ENCODE peak calls at places on chromosomes 3 and 15, in seven cellular contexts. Z is activated naive CD8-positive, alpha-beta T cell treated with anti-CD3 and anti-CD28 coated beads, Interleukin-2, amount 50 U/mL, for 24 hours; B is frontal cortex; V is caudate nucleus; K is naive thymus-derived CD4-positive, alpha-beta T cell; N is ACHN; A is NK-92 treated with Interleukin-12 subunit alpha and Interleukin-12 subunit beta, amount 100 ng/mL, for 24 hours. D is an unnamed sample.

GRCh38 chr3:188279696-188280398 is 125.9 kb downstream of the LPP start:
- DNase-seq in Z (no peak), B (no peak), V (no peak), K (no peak), N (no peak), A (no peak), D (no peak)

GRCh38 chr3:32307591-32307990 is 69.1 kb downstream of the CMTM8 start:
- DNase-seq in Z (no peak), B (no peak), V (no peak), K (no peak), N (no peak), A (no peak), D (no peak)

GRCh38 chr3:43256714-43257461 is 29.5 kb upstream of the SNRK start:
- DNase-seq in Z (no peak), B (no peak), V (no peak), K (no peak), N (no peak), A (no peak), D (no peak)

GRCh38 chr3:156673732-156674045 is 701 bp upstream of the TIPARP start:
- DNase-seq in Z (no peak), B (no peak), V (no peak), K (no peak), N (no peak), A (no peak), D (no peak)

GRCh38 chr3:73805435-73805834 is 180.7 kb upstream of the PDZRN3 start:
- DNase-seq in Z (no peak), B (no peak), V (no peak), K (no peak), N (no peak), A (no peak), D (no peak)

GRCh38 chr3:11717768-11718581 is 74.3 kb upstream of the VGLL4 start:
- DNase-seq in Z (no peak), B (no peak), V (no peak), K (no peak), N (peak; percentile 53), A (no peak), D (no peak)

GRCh38 chr3:30941342-30941741 is 46.9 kb upstream of the GADL1 start:
- DNase-seq in Z (no peak), B (no peak), V (no peak), K (no peak), N (no peak), A (no peak), D (no peak)

GRCh38 chr15:101445562-101446526 is 43.7 kb downstream of the PCSK6 start:
- DNase-seq in Z (no peak), B (no peak), V (no peak), K (no peak), N (no peak), A (no peak), D (no peak)

GRCh38 chr15:73927476-73928240 is 1.4 kb downstream of the LOXL1 start:
- DNase-seq in Z (peak; percentile 77), B (peak; percentile 53), V (peak; percentile 80), K (peak; percentile 77), N (peak; percentile 61), A (no peak), D (peak; percentile 81)

GRCh38 chr3:119342176-119342575 is 48.0 kb downstream of the ARHGAP31 start:
- DNase-seq in Z (no peak), B (no peak), V (no peak), K (no peak), N (no peak), A (no peak), D (no peak)

GRCh38 chr3:48432411-48433371 is 2.8 kb upstream of the PLXNB1 start:
- DNase-seq in Z (no peak), B (no peak), V (no peak), K (no peak), N (peak; percentile 24), A (no peak), D (peak; percentile 73)

GRCh38 chr3:127825764-127826163 is 3.4 kb upstream of the MGLL start:
- DNase-seq in Z (no peak), B (no peak), V (no peak), K (no peak), N (no peak), A (no peak), D (peak; percentile 3)

GRCh38 chr3:4744405-4745239 is 234.6 kb upstream of the BHLHE40 start:
- DNase-seq in Z (no peak), B (no peak), V (no peak), K (no peak), N (peak; percentile 41), A (no peak), D (no peak)

GRCh38 chr15:98286831-98287230 is 326.3 kb downstream of the ARRDC4 start:
- DNase-seq in Z (no peak), B (no peak), V (no peak), K (no peak), N (peak; percentile 7), A (no peak), D (no peak)

GRCh38 chr3:59541352-59541751 is 491.5 kb upstream of the CFAP20DC start:
- DNase-seq in Z (no peak), B (no peak), V (no peak), K (no peak), N (no peak), A (no peak), D (no peak)

GRCh38 chr3:17836092-17836491 is 93.7 kb upstream of the TBC1D5 start:
- DNase-seq in Z (no peak), B (no peak), V (no peak), K (no peak), N (no peak), A (no peak), D (no peak)

GRCh38 chr15:44804303-44805046 is 68.1 kb downstream of the TRIM69 start:
- DNase-seq in Z (no peak), B (no peak), V (no peak), K (no peak), N (no peak), A (no peak), D (no peak)

GRCh38 chr3:115989927-115990326 is 366.6 kb downstream of the GAP43 start:
- DNase-seq in Z (no peak), B (no peak), V (no peak), K (no peak), N (no peak), A (no peak), D (no peak)

GRCh38 chr3:168693870-168694269 is 598.1 kb upstream of the GOLIM4 start:
- DNase-seq in Z (no peak), B (no peak), V (no peak), K (no peak), N (no peak), A (no peak), D (no peak)

GRCh38 chr3:122754867-122755835 is 38.5 kb downstream of the HSPBAP1 start:
- DNase-seq in Z (no peak), B (no peak), V (no peak), K (no peak), N (peak; percentile 58), A (no peak), D (no peak)

GRCh38 chr3:141410861-141411771 is 42.8 kb downstream of the ZBTB38 start:
- DNase-seq in Z (peak; percentile 39), B (no peak), V (no peak), K (no peak), N (no peak), A (no peak), D (no peak)

GRCh38 chr3:185807455-185808068 is 17.3 kb downstream of the IGF2BP2 start:
- DNase-seq in Z (no peak), B (no peak), V (no peak), K (no peak), N (peak; percentile 16), A (no peak), D (no peak)

GRCh38 chr3:52434491-52435115 is 10.3 kb downstream of the SEMA3G start:
- DNase-seq in Z (no peak), B (no peak), V (no peak), K (no peak), N (no peak), A (no peak), D (no peak)

D was measured in ecto neural progenitor cell.